ENCODE peak calls at places on chromosomes 4 and X, in five cellular contexts. F is activated CD4-positive, alpha-beta T cell treated with anti-CD3 and anti-CD28 coated beads, Interleukin-2, amount 10 ng/mL, durations not matched to agents 7 days and 5 days; S is GM13976; H is occipital lobe; W is naive B cell. N is an unnamed sample.

GRCh38 chr4:56466910-56467283 is 520 bp upstream of the SRP72 start:
- DNase-seq in W (no peak), S (peak), H (no peak), F (peak), N (no peak)

GRCh38 chrX:51894697-51895336 is 1.4 kb downstream of the MAGED1 start:
- DNase-seq in S (peak), W (peak), F (no peak), H (peak), N (no peak)

GRCh38 chrX:139828830-139829229 is 104.0 kb downstream of the ATP11C start:
- DNase-seq in W (no peak), H (no peak), S (no peak), F (no peak), N (no peak)

GRCh38 chrX:37652053-37652452 is 33.5 kb upstream of the XK start:
- DNase-seq in H (no peak), W (no peak), S (no peak), F (no peak), N (no peak)

GRCh38 chrX:150649096-150649870 is 43.9 kb upstream of the MTMR1 start:
- DNase-seq in F (no peak), W (no peak), S (no peak), H (no peak), N (peak)

GRCh38 chr4:32775049-32775448 is 2054.9 kb downstream of the PCDH7 start:
- DNase-seq in F (no peak), H (no peak), S (no peak), W (no peak), N (no peak)

GRCh38 chrX:148500428-148501120 is at the start of gene AFF2:
- DNase-seq in H (no peak), F (peak), W (peak), S (peak), N (no peak)

GRCh38 chr4:165106518-165106917 is 6.1 kb downstream of the TMEM192 start:
- DNase-seq in F (no peak), W (no peak), S (no peak), H (no peak), N (no peak)

GRCh38 chr4:114383721-114384120 is 214.9 kb upstream of the UGT8 start:
- DNase-seq in H (peak), S (no peak), W (no peak), F (no peak), N (no peak)

GRCh38 chr4:22434895-22435294 is 81.0 kb downstream of the ADGRA3 start:
- DNase-seq in W (no peak), S (no peak), F (peak), H (no peak), N (no peak)

GRCh38 chr4:7206856-7207567 is 14.7 kb downstream of the SORCS2 start:
- DNase-seq in S (no peak), H (peak), W (no peak), F (no peak), N (peak)

GRCh38 chr4:119506761-119507160 is 121.8 kb downstream of the PDE5A start:
- DNase-seq in F (no peak), W (no peak), H (no peak), S (no peak), N (no peak)